ENCODE peak calls at places on chromosomes 6 and 20, in six cellular contexts. S, M, F, J, X and B are unnamed samples.

GRCh38 chr6:30169658-30170614 is 6.6 kb downstream of the TRIM15 start:
- DNase-seq in J (peak), S (peak), F (peak), X (peak), M (no peak), B (no peak)

GRCh38 chr20:60851826-60852704 is 400.0 kb upstream of the CDH4 start:
- DNase-seq in M (peak), S (peak), F (no peak), X (peak), J (peak), B (no peak)

GRCh38 chr20:4084096-4084495 is 68.7 kb upstream of the RNF24 start:
- DNase-seq in J (no peak), S (no peak), F (no peak), M (no peak), X (no peak), B (no peak)

GRCh38 chr6:67608099-67608749 is 1026.9 kb upstream of the ADGRB3 start:
- DNase-seq in M (no peak), F (no peak), S (no peak), J (no peak), X (no peak), B (no peak)

GRCh38 chr6:36024154-36024760 is at the start of gene SLC26A8:
- DNase-seq in M (no peak), F (no peak), S (no peak), J (no peak), X (no peak), B (no peak)

GRCh38 chr6:131652472-131652871 is 15.4 kb downstream of the ENPP3 start:
- DNase-seq in X (no peak), S (no peak), J (no peak), M (no peak), F (no peak), B (no peak)

GRCh38 chr6:118588626-118589025 is 40.5 kb downstream of the PLN start:
- DNase-seq in F (no peak), J (no peak), X (no peak), M (no peak), S (no peak), B (no peak)

GRCh38 chr6:159004592-159004991 is 4.6 kb upstream of the RSPH3 start:
- DNase-seq in J (no peak), S (no peak), M (no peak), F (no peak), X (no peak), B (no peak)

GRCh38 chr20:19976595-19977372 is 40.4 kb upstream of the NAA20 start:
- DNase-seq in X (no peak), F (no peak), J (no peak), S (peak), M (peak), B (no peak)

GRCh38 chr6:168968228-168968627 is 285.4 kb downstream of the THBS2 start:
- DNase-seq in J (no peak), S (peak), M (no peak), F (no peak), X (peak), B (peak)

GRCh38 chr6:3292431-3293197 is 33.9 kb downstream of the PSMG4 start:
- DNase-seq in J (no peak), F (no peak), M (no peak), X (no peak), S (no peak), B (no peak)

GRCh38 chr6:95723638-95724037 is 146.3 kb downstream of the MANEA start:
- DNase-seq in M (no peak), F (no peak), X (no peak), J (no peak), S (no peak), B (no peak)

GRCh38 chr6:18515767-18516166 is 128.6 kb downstream of the RNF144B start:
- DNase-seq in S (no peak), J (no peak), M (no peak), F (no peak), X (no peak), B (no peak)
- TF ChIP-seq GABPA in S (no peak), J (no peak), M (no peak), F (no peak), X (no peak), B (no peak)

GRCh38 chr6:125764105-125764671 is 14.8 kb downstream of the HEY2 start:
- DNase-seq in J (no peak), S (no peak), M (no peak), X (no peak), F (no peak), B (no peak)

GRCh38 chr6:125769147-125769783 is 19.8 kb downstream of the HEY2 start:
- DNase-seq in X (no peak), F (no peak), M (no peak), J (no peak), S (no peak), B (no peak)

GRCh38 chr6:125759959-125760457 is 10.6 kb downstream of the HEY2 start:
- DNase-seq in M (no peak), X (no peak), F (no peak), S (no peak), J (no peak), B (no peak)

GRCh38 chr6:125765944-125766343 is 16.5 kb downstream of the HEY2 start:
- DNase-seq in F (no peak), M (no peak), J (no peak), X (no peak), S (no peak), B (no peak)
- H3K27ac ChIP-seq in F (no peak), M (no peak), J (no peak), X (no peak), S (no peak), B (no peak)

GRCh38 chr20:36859700-36860330 is 16.1 kb upstream of the TLDC2 start:
- DNase-seq in S (no peak), F (no peak), M (no peak), J (no peak), X (no peak), B (no peak)

GRCh38 chr20:36861625-36861874 is 14.4 kb upstream of the TLDC2 start:
- DNase-seq in M (no peak), J (no peak), X (no peak), S (no peak), F (no peak), B (no peak)

GRCh38 chr20:36859282-36859555 is 16.7 kb upstream of the TLDC2 start:
- DNase-seq in S (no peak), X (no peak), F (no peak), J (no peak), M (no peak), B (no peak)

GRCh38 chr20:36860811-36861624 is 14.9 kb upstream of the TLDC2 start:
- DNase-seq in S (no peak), F (no peak), M (no peak), X (no peak), J (no peak), B (no peak)

DNA sequence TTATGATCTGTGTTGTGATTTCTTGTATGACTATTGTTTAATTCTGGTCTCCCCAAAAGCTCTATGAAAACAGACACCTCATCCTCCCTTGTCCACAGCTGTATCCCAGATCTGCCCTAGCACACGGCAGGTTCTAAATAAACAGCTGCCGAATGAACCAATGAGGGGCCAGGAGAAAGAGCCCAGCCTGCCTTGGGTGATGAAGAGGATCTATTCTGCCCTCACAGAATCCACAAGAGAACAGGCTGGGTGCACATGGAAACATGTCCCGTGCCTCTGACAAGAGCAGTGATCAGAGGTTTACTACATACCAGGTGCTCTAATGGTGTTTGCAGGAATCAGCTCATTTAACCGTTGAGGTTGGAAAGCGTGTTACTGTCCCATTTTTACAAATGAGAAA is 15.6 kb upstream of the TLDC2 start:
- DNase-seq in F (no peak), J (no peak), M (no peak), X (no peak), S (no peak), B (no peak)
- TF ChIP-seq GABPA in F (no peak), J (no peak), M (no peak), X (no peak), S (no peak), B (no peak)

DNA sequence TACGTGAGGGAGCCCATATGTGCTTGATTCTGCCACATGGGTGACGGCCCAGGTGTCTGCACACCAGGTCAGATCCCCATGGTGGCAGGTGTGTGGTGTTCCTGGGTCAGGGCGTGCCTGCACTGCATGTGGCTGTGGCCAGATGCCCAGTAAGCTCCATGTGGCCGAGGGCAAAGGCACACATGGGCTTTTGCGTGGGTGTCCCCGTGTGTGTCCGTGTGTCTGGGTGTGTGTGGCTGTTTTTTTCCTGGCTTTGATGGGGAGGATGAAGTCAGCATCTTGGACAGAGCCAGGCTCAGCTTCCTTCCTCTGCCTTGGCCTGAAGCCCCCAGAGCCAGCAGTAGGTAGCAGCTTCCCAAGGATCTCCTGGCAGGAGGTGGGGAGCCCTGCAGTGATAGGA is 1.5 kb upstream of the TNXB start:
- DNase-seq in F (no peak), S (no peak), M (no peak), X (no peak), J (no peak), B (no peak)
- H3K27ac ChIP-seq in F (no peak), S (no peak), M (no peak), X (no peak), J (no peak), B (no peak)